ENCODE peak calls at places on chromosomes 6 and 20, in five cellular contexts. One of them, this sample, is unnamed. For H3K36me3, the result is how much of the 10 kb centered on the place peaks cover.

GRCh38 chr6:73579851-73580246 is 59.0 kb upstream of the EEF1A1 start:
- DNase-seq in left ventricle myocardium inferior: no peak
- DNase-seq in adrenal gland: peak
- DNase-seq in spleen: no peak
- DNase-seq in PC-3: peak
- DNase-seq in this sample: peak

GRCh38 chr20:34195355-34195754 is 45.9 kb upstream of the ASIP start:
- DNase-seq in adrenal gland: no peak
- DNase-seq in PC-3: no peak
- DNase-seq in spleen: no peak
- DNase-seq in left ventricle myocardium inferior: no peak
- DNase-seq in this sample: no peak

GRCh38 chr6:27726620-27727023 is 185.6 kb downstream of the OR2B2 start:
- DNase-seq in adrenal gland: no peak
- DNase-seq in left ventricle myocardium inferior: no peak
- DNase-seq in spleen: no peak
- DNase-seq in PC-3: peak
- DNase-seq in this sample: peak

GRCh38 chr6:126873351-126873750 is 245.1 kb upstream of the RSPO3 start:
- DNase-seq in left ventricle myocardium inferior: no peak
- DNase-seq in spleen: no peak
- DNase-seq in adrenal gland: no peak
- DNase-seq in PC-3: no peak
- DNase-seq in this sample: peak

GRCh38 chr20:59013959-59014608 is 5.1 kb upstream of the TUBB1 start:
- DNase-seq in PC-3: no peak
- DNase-seq in adrenal gland: no peak
- DNase-seq in left ventricle myocardium inferior: no peak
- DNase-seq in spleen: peak
- DNase-seq in this sample: no peak

GRCh38 chr6:4504700-4505099 is 271.5 kb upstream of the CDYL start:
- DNase-seq in spleen: no peak
- DNase-seq in left ventricle myocardium inferior: no peak
- DNase-seq in adrenal gland: no peak
- DNase-seq in PC-3: no peak
- DNase-seq in this sample: no peak

GRCh38 chr20:61185841-61186601 is 66.0 kb upstream of the CDH4 start:
- DNase-seq in left ventricle myocardium inferior: no peak
- DNase-seq in spleen: no peak
- DNase-seq in PC-3: peak
- DNase-seq in adrenal gland: no peak
- DNase-seq in this sample: peak

GRCh38 chr6:167745660-167746376 is 80.9 kb upstream of the AFDN start:
- DNase-seq in left ventricle myocardium inferior: peak
- DNase-seq in PC-3: no peak
- DNase-seq in spleen: peak
- DNase-seq in adrenal gland: no peak
- DNase-seq in this sample: no peak

GRCh38 chr6:164124986-164125385 is 710.5 kb downstream of the QKI start:
- DNase-seq in left ventricle myocardium inferior: no peak
- DNase-seq in adrenal gland: no peak
- DNase-seq in PC-3: peak
- DNase-seq in spleen: no peak
- DNase-seq in this sample: no peak

GRCh38 chr6:139109558-139109957 is 25.3 kb upstream of the HECA start:
- DNase-seq in adrenal gland: no peak
- DNase-seq in PC-3: peak
- DNase-seq in left ventricle myocardium inferior: no peak
- DNase-seq in spleen: no peak
- DNase-seq in this sample: peak

GRCh38 chr6:55286824-55287223 is 40.4 kb upstream of the GFRAL start:
- DNase-seq in spleen: no peak
- DNase-seq in adrenal gland: no peak
- DNase-seq in PC-3: no peak
- DNase-seq in left ventricle myocardium inferior: no peak
- DNase-seq in this sample: no peak

GRCh38 chr6:116364361-116364760 is 6.4 kb upstream of the DSE start:
- DNase-seq in spleen: no peak
- DNase-seq in left ventricle myocardium inferior: no peak
- DNase-seq in adrenal gland: no peak
- DNase-seq in PC-3: no peak
- DNase-seq in this sample: no peak

GRCh38 chr20:25676164-25676809 is 20.4 kb downstream of the ZNF337 start:
- DNase-seq in spleen: no peak
- DNase-seq in left ventricle myocardium inferior: no peak
- DNase-seq in adrenal gland: peak
- DNase-seq in PC-3: peak
- DNase-seq in this sample: peak

GRCh38 chr20:63164681-63165537 is 51.0 kb downstream of the YTHDF1 start:
- DNase-seq in adrenal gland: no peak
- DNase-seq in spleen: no peak
- DNase-seq in left ventricle myocardium inferior: no peak
- DNase-seq in PC-3: no peak
- DNase-seq in this sample: no peak

GRCh38 chr20:24303393-24303792 is 166.0 kb upstream of the SYNDIG1 start:
- DNase-seq in spleen: no peak
- DNase-seq in adrenal gland: no peak
- DNase-seq in PC-3: peak
- DNase-seq in left ventricle myocardium inferior: no peak
- DNase-seq in this sample: no peak

GRCh38 chr6:73177221-73177944 is 47.9 kb downstream of the KHDC1L start:
- DNase-seq in PC-3: no peak
- DNase-seq in left ventricle myocardium inferior: no peak
- DNase-seq in spleen: no peak
- DNase-seq in adrenal gland: no peak
- DNase-seq in this sample: no peak

GRCh38 chr6:80622641-80623040 is 516.2 kb downstream of the BCKDHB start:
- DNase-seq in left ventricle myocardium inferior: peak
- DNase-seq in adrenal gland: no peak
- DNase-seq in PC-3: peak
- DNase-seq in spleen: no peak
- DNase-seq in this sample: no peak

GRCh38 chr6:65745614-65746013 is 38.6 kb upstream of the EYS start:
- DNase-seq in spleen: no peak
- DNase-seq in left ventricle myocardium inferior: no peak
- DNase-seq in adrenal gland: no peak
- DNase-seq in PC-3: peak
- DNase-seq in this sample: no peak

GRCh38 chr6:2952557-2953095 is 18.7 kb downstream of the SERPINB6 start:
- DNase-seq in PC-3: peak
- DNase-seq in spleen: peak
- DNase-seq in adrenal gland: peak
- DNase-seq in left ventricle myocardium inferior: peak
- DNase-seq in this sample: peak

GRCh38 chr6:2900821-2901644 is 2.1 kb downstream of the SERPINB9 start:
- DNase-seq in spleen: no peak
- DNase-seq in left ventricle myocardium inferior: no peak
- DNase-seq in PC-3: no peak
- DNase-seq in adrenal gland: peak
- DNase-seq in this sample: no peak

GRCh38 chr6:15451738-15452137 is 205.9 kb downstream of the JARID2 start:
- DNase-seq in spleen: no peak
- DNase-seq in adrenal gland: no peak
- DNase-seq in left ventricle myocardium inferior: no peak
- DNase-seq in PC-3: no peak
- DNase-seq in this sample: no peak

GRCh38 chr20:57941572-57942381 is 232.0 kb upstream of the PMEPA1 start:
- DNase-seq in adrenal gland: no peak
- DNase-seq in PC-3: peak
- DNase-seq in spleen: no peak
- DNase-seq in left ventricle myocardium inferior: no peak
- DNase-seq in this sample: no peak

GRCh38 chr6:84582997-84583396 is 181.4 kb downstream of the TBX18 start:
- DNase-seq in PC-3: peak
- DNase-seq in left ventricle myocardium inferior: no peak
- DNase-seq in spleen: no peak
- DNase-seq in adrenal gland: no peak
- DNase-seq in this sample: no peak

GRCh38 chr6:129345890-129346289 is 364.1 kb downstream of the ARHGAP18 start:
- DNase-seq in spleen: no peak
- DNase-seq in left ventricle myocardium inferior: no peak
- DNase-seq in adrenal gland: no peak
- DNase-seq in PC-3: peak
- DNase-seq in this sample: peak

GRCh38 chr6:1377526-1378223 is 11.7 kb upstream of the FOXF2 start:
- DNase-seq in left ventricle myocardium inferior: no peak
- DNase-seq in spleen: no peak
- DNase-seq in adrenal gland: peak
- DNase-seq in PC-3: no peak
- DNase-seq in this sample: no peak

GRCh38 chr6:1380625-1381396 is 8.6 kb upstream of the FOXF2 start:
- DNase-seq in left ventricle myocardium inferior: no peak
- DNase-seq in PC-3: no peak
- DNase-seq in spleen: no peak
- DNase-seq in adrenal gland: no peak
- DNase-seq in this sample: no peak

GRCh38 chr6:1378224-1379025 is 11.0 kb upstream of the FOXF2 start:
- DNase-seq in adrenal gland: peak
- DNase-seq in spleen: no peak
- DNase-seq in left ventricle myocardium inferior: no peak
- DNase-seq in PC-3: no peak
- DNase-seq in this sample: no peak

GRCh38 chr6:1379810-1380198 is 9.6 kb upstream of the FOXF2 start:
- DNase-seq in adrenal gland: peak
- DNase-seq in left ventricle myocardium inferior: no peak
- DNase-seq in PC-3: no peak
- DNase-seq in spleen: no peak
- DNase-seq in this sample: no peak

GRCh38 chr6:1379026-1379809 is 10.2 kb upstream of the FOXF2 start:
- DNase-seq in spleen: peak
- DNase-seq in PC-3: no peak
- DNase-seq in adrenal gland: peak
- DNase-seq in left ventricle myocardium inferior: no peak
- DNase-seq in this sample: no peak
- TF ChIP-seq CTCF in spleen: no peak
- TF ChIP-seq CTCF in PC-3: no peak
- TF ChIP-seq CTCF in adrenal gland: no peak
- TF ChIP-seq CTCF in left ventricle myocardium inferior: no peak
- TF ChIP-seq CTCF in this sample: no peak

DNA sequence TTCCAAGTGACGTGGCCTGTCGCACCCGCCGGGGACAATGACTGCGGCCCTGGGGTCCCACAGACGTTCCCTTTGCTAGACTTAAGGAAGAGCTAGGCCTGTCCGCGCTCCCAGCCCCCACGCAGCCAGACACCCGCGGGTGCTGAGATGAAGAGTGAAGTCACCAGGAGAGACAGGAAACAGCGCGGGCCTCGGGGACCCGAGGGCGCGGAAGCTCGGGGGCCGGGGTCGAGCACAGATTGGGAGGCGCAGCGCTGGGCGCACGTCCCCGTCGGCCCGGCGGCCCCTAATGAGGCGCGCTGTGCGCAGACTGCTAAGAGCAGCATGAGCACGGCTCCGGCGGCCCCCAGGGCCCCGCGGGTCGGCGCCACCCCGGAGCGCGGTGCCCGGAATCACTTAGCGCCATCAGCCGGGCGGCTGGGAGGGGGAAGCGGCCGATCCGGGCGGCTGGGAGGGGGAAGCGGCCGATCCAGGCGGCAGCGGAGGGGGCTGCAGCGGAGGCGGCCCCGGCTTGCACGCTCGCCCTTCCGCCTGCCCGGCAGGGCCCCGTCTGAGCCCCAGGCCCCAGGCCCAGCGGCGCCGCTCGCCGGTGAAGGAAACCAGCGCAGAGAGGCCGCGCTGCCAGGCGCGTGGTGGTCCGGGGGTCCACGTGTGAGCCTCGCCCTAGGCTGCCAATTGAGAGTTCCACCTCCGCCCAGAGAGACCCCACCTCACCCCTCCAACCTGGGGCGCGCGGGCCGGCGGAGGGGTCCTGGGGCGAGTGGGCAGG is 8.3 kb upstream of the AVP start:
- DNase-seq in PC-3: no peak
- DNase-seq in adrenal gland: no peak
- DNase-seq in spleen: peak
- DNase-seq in left ventricle myocardium inferior: no peak
- DNase-seq in this sample: no peak
- H3K4me3 ChIP-seq in PC-3: no peak
- H3K4me3 ChIP-seq in adrenal gland: peak
- H3K4me3 ChIP-seq in spleen: peak
- H3K4me3 ChIP-seq in left ventricle myocardium inferior: peak
- H3K4me3 ChIP-seq in this sample: peak

GRCh38 chr20:35718972-35719635 is 19.9 kb downstream of the ROMO1 start:
- DNase-seq in adrenal gland: peak
- DNase-seq in PC-3: no peak
- DNase-seq in spleen: no peak
- DNase-seq in left ventricle myocardium inferior: no peak
- DNase-seq in this sample: no peak

GRCh38 chr20:35719717-35720116 is 20.5 kb downstream of the ROMO1 start:
- DNase-seq in spleen: no peak
- DNase-seq in left ventricle myocardium inferior: no peak
- DNase-seq in adrenal gland: no peak
- DNase-seq in PC-3: no peak
- DNase-seq in this sample: no peak

GRCh38 chr20:35721621-35722020 is 20.4 kb downstream of the RBM39 start:
- DNase-seq in spleen: no peak
- DNase-seq in adrenal gland: no peak
- DNase-seq in PC-3: no peak
- DNase-seq in left ventricle myocardium inferior: no peak
- DNase-seq in this sample: no peak

GRCh38 chr20:35720165-35721123 is 21.2 kb downstream of the ROMO1 start:
- DNase-seq in adrenal gland: no peak
- DNase-seq in spleen: no peak
- DNase-seq in left ventricle myocardium inferior: no peak
- DNase-seq in PC-3: no peak
- DNase-seq in this sample: no peak

DNA sequence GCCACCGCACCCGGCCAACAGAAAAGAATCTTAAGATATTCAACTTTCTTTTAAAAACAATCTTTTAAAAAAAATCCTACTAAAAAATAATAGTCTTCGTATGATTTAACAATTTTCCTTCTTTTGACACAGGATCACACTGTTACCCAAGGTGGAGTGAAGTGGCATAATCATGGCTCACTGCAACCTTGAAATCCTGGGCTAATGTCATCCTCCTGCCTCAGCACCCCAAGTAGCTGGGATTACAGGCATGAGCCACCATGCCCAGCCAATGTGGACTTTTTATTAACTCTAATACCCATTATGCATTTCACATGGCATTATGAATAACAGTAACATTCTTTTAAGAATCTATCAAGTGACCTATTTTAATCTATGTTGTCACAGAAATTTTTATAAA is 20.8 kb downstream of the RBM39 start:
- DNase-seq in adrenal gland: no peak
- DNase-seq in PC-3: no peak
- DNase-seq in left ventricle myocardium inferior: no peak
- DNase-seq in spleen: no peak
- DNase-seq in this sample: no peak
- H3K36me3 ChIP-seq in adrenal gland: under half
- H3K36me3 ChIP-seq in PC-3: half or more
- H3K36me3 ChIP-seq in left ventricle myocardium inferior: half or more
- H3K36me3 ChIP-seq in spleen: half or more
- H3K36me3 ChIP-seq in this sample: half or more

DNA sequence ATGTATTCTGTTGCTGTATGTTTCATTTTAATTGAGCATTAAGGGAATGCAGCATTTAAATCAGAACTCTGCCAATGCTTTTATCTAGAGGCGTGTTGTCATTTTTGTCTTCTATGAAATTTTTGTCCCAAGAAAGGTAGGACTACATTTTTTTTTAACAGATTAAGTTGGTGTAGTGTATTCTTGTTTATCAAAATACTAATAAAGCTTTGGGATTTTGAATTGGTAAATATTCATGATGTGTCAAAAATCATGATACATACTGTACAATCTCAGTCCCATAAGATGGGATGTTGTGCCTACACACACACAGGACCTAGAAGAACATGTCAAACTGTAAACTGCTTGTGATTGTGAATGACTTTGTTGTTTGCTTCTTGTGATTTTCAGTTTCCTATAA is 11.2 kb upstream of the HMGN4 start:
- DNase-seq in PC-3: no peak
- DNase-seq in adrenal gland: no peak
- DNase-seq in left ventricle myocardium inferior: no peak
- DNase-seq in spleen: no peak
- DNase-seq in this sample: no peak
- TF ChIP-seq CTCF in PC-3: no peak
- TF ChIP-seq CTCF in adrenal gland: no peak
- TF ChIP-seq CTCF in left ventricle myocardium inferior: no peak
- TF ChIP-seq CTCF in spleen: no peak
- TF ChIP-seq CTCF in this sample: no peak